ENCODE peak calls at places on chromosomes 7 and 10, in ten cellular contexts. D is G401; X is activated CD4-positive, CD25-positive, alpha-beta regulatory T cell; A is tibial artery; J is NCI-H1105; N is stimulated activated CD4-positive, alpha-beta T cell treated with anti-CD3 and anti-CD28 coated beads, Interleukin-4, amount 100 ng/mL, for 24 hours; Q is left colon; H is NCI-H748 treated with DMSO at 0.1 percent for 48 hours; E is posterior cingulate gyrus; S is left lung. O is an unnamed sample.

GRCh38 chr10:129501652-129502436 is 34.8 kb downstream of the MGMT start:
- DNase-seq in D (no peak), X (no peak), A (no peak), J (peak), N (no peak), Q (no peak), H (no peak), E (no peak), S (no peak), O (no peak)

GRCh38 chr10:100882681-100883321 is 30.0 kb upstream of the SLF2 start:
- DNase-seq in D (no peak), X (no peak), A (no peak), J (no peak), N (no peak), Q (no peak), H (no peak), E (no peak), S (no peak), O (no peak)

GRCh38 chr7:29976673-29977072 is 12.9 kb downstream of the SCRN1 start:
- DNase-seq in D (peak), X (no peak), A (no peak), J (no peak), N (no peak), Q (no peak), H (no peak), E (peak), S (no peak), O (no peak)

GRCh38 chr7:142380064-142380463 is 122.2 kb upstream of the PRSS58 start:
- DNase-seq in D (no peak), X (no peak), A (no peak), J (no peak), N (no peak), Q (no peak), H (no peak), E (no peak), S (no peak), O (no peak)

GRCh38 chr10:102408728-102409603 is 9.6 kb downstream of the PSD start:
- DNase-seq in D (peak), X (peak), A (no peak), J (no peak), N (peak), Q (peak), H (no peak), E (peak), S (peak), O (peak)

GRCh38 chr10:47027812-47028260 is 116.6 kb downstream of the PTPN20 start:
- DNase-seq in D (no peak), X (no peak), A (no peak), J (no peak), N (no peak), Q (no peak), H (no peak), E (no peak), S (peak), O (no peak)

GRCh38 chr10:32386623-32387022 is 39.7 kb upstream of the EPC1 start:
- DNase-seq in D (no peak), X (no peak), A (no peak), J (no peak), N (no peak), Q (no peak), H (no peak), E (no peak), S (no peak), O (no peak)

GRCh38 chr10:108250954-108251620 is 1086.6 kb upstream of the SORCS1 start:
- DNase-seq in D (no peak), X (no peak), A (no peak), J (no peak), N (no peak), Q (no peak), H (no peak), E (no peak), S (no peak), O (no peak)

GRCh38 chr7:55545496-55545895 is 26.8 kb downstream of the VOPP1 start:
- DNase-seq in D (no peak), X (no peak), A (no peak), J (no peak), N (no peak), Q (peak), H (no peak), E (no peak), S (no peak), O (no peak)

GRCh38 chr7:100964630-100965029 is 4.7 kb upstream of the MUC12 start:
- DNase-seq in D (no peak), X (no peak), A (no peak), J (no peak), N (no peak), Q (no peak), H (no peak), E (no peak), S (no peak), O (no peak)

GRCh38 chr10:25615926-25616325 is 318.1 kb upstream of the MYO3A start:
- DNase-seq in D (no peak), X (no peak), A (no peak), J (no peak), N (no peak), Q (no peak), H (no peak), E (no peak), S (no peak), O (no peak)

GRCh38 chr10:7908541-7909210 is 90.4 kb downstream of the TAF3 start:
- DNase-seq in D (no peak), X (no peak), A (no peak), J (no peak), N (no peak), Q (no peak), H (no peak), E (no peak), S (no peak), O (no peak)